ENCODE peak calls at places on chromosomes 2 and 18, in seven cellular contexts. K is DND-41, L is left lung, P is HL-60, B is endodermal cell, I is Peyer's patch, D is A549. M is an unnamed sample.

GRCh38 chr2:8515864-8516533 is 165.9 kb upstream of the ID2 start:
- DNase-seq in L (no peak), B (no peak), K (peak; percentile 68), D (no peak), I (no peak), P (peak; percentile 41), M (no peak)

GRCh38 chr2:191202209-191202721 is 42.9 kb upstream of the MYO1B start:
- DNase-seq in L (no peak), K (no peak), I (no peak), P (no peak), D (no peak), B (no peak), M (no peak)

GRCh38 chr2:224982910-224983688 is 59.2 kb downstream of the DOCK10 start:
- DNase-seq in I (peak; percentile 80), L (peak; percentile 71), D (no peak), B (no peak), P (peak; percentile 14), K (peak; percentile 67), M (peak; percentile 19)

GRCh38 chr2:8582850-8583399 is 98.9 kb upstream of the ID2 start:
- DNase-seq in B (peak; percentile 62), P (no peak), K (no peak), L (peak; percentile 75), I (no peak), D (no peak), M (no peak)

GRCh38 chr2:236501026-236501425 is 68.6 kb upstream of the ACKR3 start:
- DNase-seq in K (no peak), L (no peak), D (no peak), I (no peak), P (no peak), B (no peak), M (no peak)

GRCh38 chr2:152028182-152028862 is 70.5 kb downstream of the CACNB4 start:
- DNase-seq in B (no peak), L (no peak), K (no peak), D (no peak), P (no peak), I (no peak), M (no peak)

GRCh38 chr2:226515344-226516055 is 284.1 kb downstream of the IRS1 start:
- DNase-seq in B (no peak), D (no peak), K (no peak), L (no peak), P (no peak), I (no peak), M (no peak)

GRCh38 chr2:173350383-173350782 is 4.3 kb upstream of the CDCA7 start:
- DNase-seq in I (no peak), P (no peak), B (no peak), K (no peak), D (no peak), L (no peak), M (no peak)

GRCh38 chr2:1717129-1717528 is 27.2 kb downstream of the PXDN start:
- DNase-seq in P (no peak), D (no peak), K (no peak), L (no peak), B (peak; percentile 42), I (no peak), M (no peak)

GRCh38 chr2:181038796-181039195 is 58.4 kb downstream of the UBE2E3 start:
- DNase-seq in I (no peak), K (no peak), B (no peak), D (no peak), L (no peak), P (no peak), M (no peak)

GRCh38 chr2:20108655-20109396 is 57.4 kb upstream of the LAPTM4A start:
- DNase-seq in I (peak; percentile 56), L (no peak), D (no peak), P (peak; percentile 13), K (no peak), B (no peak), M (peak; percentile 58)

GRCh38 chr2:110773470-110773921 is 41.1 kb downstream of the ACOXL start:
- DNase-seq in L (no peak), K (no peak), D (no peak), P (no peak), I (no peak), B (no peak), M (peak; percentile 8)

GRCh38 chr18:13266208-13267100 is 47.9 kb downstream of the LDLRAD4 start:
- DNase-seq in B (peak; percentile 42), D (no peak), L (no peak), P (no peak), I (peak; percentile 42), K (no peak), M (no peak)

DNA sequence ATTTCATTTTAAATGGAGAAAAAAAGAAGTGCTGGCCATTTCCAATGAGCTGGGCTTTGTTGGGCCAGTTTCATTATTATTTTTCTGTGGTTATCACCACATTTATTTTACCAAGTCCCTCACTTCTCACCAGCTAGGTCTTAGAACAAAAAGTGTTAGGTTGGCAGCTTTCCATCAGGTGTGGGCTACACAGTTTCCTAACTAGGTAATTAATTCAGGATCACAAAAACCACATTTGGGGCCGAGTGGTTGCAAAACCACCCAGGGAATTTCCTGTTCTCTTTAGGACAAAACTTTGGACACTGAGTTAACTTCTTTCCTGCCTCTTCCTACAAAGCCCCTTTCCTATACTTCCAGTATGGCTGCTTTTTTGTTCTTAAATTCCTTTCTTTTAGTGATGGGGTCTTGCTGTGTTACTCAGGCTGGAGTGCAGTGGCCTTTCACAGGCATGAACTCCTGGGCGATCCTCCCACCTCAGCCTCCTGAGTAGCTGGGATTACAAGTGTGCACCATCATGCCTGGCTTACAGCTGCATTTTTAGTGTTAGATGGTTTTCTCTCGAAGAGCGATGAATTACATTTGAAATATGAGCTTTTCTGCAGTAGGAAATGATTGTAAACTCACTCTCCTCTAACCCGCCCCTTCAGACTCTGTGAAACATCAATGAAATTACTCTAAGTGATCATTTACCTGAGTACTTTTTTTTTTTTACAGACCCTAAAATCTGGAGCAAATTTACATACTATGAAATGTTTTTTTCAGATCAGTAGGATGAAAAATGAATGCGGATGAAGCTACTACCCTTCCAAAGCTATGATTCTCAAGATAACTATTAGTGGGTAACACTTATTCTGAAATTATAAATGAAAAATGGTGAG is 2.6 kb upstream of the ZFP36L2 start:
- DNase-seq in K (peak; percentile 37), L (no peak), I (no peak), D (no peak), B (no peak), P (no peak), M (no peak)
- H3K4me3 ChIP-seq in K (no peak overlapping the region), L (no peak overlapping the region), I (peak overlapping the region; percentile 74), D (no peak overlapping the region), B (no peak overlapping the region), P (no peak overlapping the region), M (no peak overlapping the region)

GRCh38 chr2:165406053-165406628 is 63.4 kb upstream of the CSRNP3 start:
- DNase-seq in P (no peak), L (no peak), I (no peak), K (no peak), B (peak; percentile 74), D (no peak), M (no peak)
- H3K27ac ChIP-seq in P (no peak overlapping the region), L (no peak overlapping the region), I (no peak overlapping the region), K (no peak overlapping the region), B (peak overlapping the region; percentile 5), D (no peak overlapping the region), M (no peak overlapping the region)

DNA sequence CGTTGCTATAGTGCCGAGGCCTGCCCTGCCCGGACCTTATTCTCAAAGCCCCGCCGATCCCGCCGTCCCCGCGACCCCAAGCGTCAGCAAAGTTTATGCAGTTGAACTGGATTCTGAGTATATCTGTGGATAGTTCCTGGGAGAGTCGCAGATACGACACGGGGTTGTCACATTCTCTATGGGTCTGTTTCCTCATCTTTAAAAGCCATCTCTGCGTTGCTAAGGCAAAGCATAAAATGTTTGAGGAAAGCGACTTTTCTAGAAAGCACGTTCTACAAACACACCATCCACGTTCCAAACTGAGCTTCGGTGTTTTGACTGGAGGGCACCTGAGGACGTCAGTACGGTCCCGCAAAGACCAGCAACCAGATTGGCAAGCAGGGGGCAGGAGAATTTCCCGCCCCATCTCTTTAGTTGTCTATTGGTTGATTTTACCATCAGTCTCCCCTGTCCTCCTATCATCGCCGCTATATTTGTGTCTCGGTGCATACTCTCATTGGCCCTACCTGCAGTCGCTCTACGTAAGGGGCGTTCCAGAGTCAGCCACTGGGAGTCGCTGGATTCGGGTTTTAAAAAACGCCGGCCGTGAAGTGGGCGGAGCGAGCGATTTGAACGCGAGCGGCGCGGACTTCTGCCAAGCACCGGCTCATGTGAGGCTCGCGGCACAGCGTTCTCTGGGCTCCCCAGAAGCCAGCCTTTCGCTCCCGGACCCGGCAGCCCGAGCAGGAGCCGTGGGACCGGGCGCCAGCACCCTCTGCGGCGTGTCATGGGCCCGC is at the start of gene CENPA:
- DNase-seq in B (peak; percentile 99), P (peak; percentile 99), L (peak; percentile 95), D (peak; percentile 100), K (peak; percentile 98), I (peak; percentile 99), M (peak; percentile 98)
- TF ChIP-seq CTCF in B (peak; percentile 44), P (no peak), L (peak; percentile 58), D (no peak), K (peak; percentile 33), I (peak; percentile 41), M (peak; percentile 4)

GRCh38 chr18:77112161-77112801 is 20.3 kb downstream of the MBP start:
- DNase-seq in D (no peak), B (peak; percentile 46), L (peak; percentile 84), I (no peak), K (no peak), P (peak; percentile 71), M (no peak)
- H3K4me3 ChIP-seq in D (no peak overlapping the region), B (no peak overlapping the region), L (peak overlapping the region; percentile 27), I (no peak overlapping the region), K (no peak overlapping the region), P (peak overlapping the region; percentile 19), M (no peak overlapping the region)

GRCh38 chr2:239722760-239723448 is 302.2 kb downstream of the NDUFA10 start:
- DNase-seq in B (no peak), L (no peak), K (no peak), D (no peak), I (peak; percentile 24), P (no peak), M (no peak)
- H3K27ac ChIP-seq in B (no peak overlapping the region), L (no peak overlapping the region), K (no peak overlapping the region), D (no peak overlapping the region), I (no peak overlapping the region), P (no peak overlapping the region), M (no peak overlapping the region)

GRCh38 chr2:70498054-70498453 is 55.6 kb downstream of the TGFA start:
- DNase-seq in I (no peak), B (no peak), K (no peak), D (peak; percentile 52), L (no peak), P (no peak), M (no peak)
- TF ChIP-seq CTCF in I (no peak), B (peak; percentile 69), K (peak; percentile 36), D (peak; percentile 30), L (no peak), P (no peak), M (peak; percentile 10)

M was measured in hepatocyte.